ENCODE peak calls at places on chromosomes 4 and X, in seven cellular contexts. One of them, this sample, is unnamed.

GRCh38 chr4:108901271-108901670 is 138.4 kb upstream of the ETNPPL start:
- DNase-seq in activated CD4-positive, alpha-beta T cell treated with anti-CD3 and anti-CD28 coated beads, Interleukin-2, amount 50 U/mL, for 1 hour: no peak
- DNase-seq in stimulated activated CD4-positive, alpha-beta T cell treated with anti-CD3 and anti-CD28 coated beads, Interleukin-4, amount 100 ng/mL, for 24 hours: no peak
- DNase-seq in H9: no peak
- DNase-seq in thoracic aorta: no peak
- DNase-seq in AML-193: no peak
- DNase-seq in NCI-H345: no peak
- DNase-seq in this sample: no peak

GRCh38 chrX:132757066-132757623 is 201.3 kb downstream of the HS6ST2 start:
- DNase-seq in stimulated activated CD4-positive, alpha-beta T cell treated with anti-CD3 and anti-CD28 coated beads, Interleukin-4, amount 100 ng/mL, for 24 hours: no peak
- DNase-seq in NCI-H345: no peak
- DNase-seq in thoracic aorta: no peak
- DNase-seq in activated CD4-positive, alpha-beta T cell treated with anti-CD3 and anti-CD28 coated beads, Interleukin-2, amount 50 U/mL, for 1 hour: no peak
- DNase-seq in H9: no peak
- DNase-seq in AML-193: no peak
- DNase-seq in this sample: no peak

GRCh38 chr4:145154573-145154972 is 25.8 kb downstream of the OTUD4 start:
- DNase-seq in activated CD4-positive, alpha-beta T cell treated with anti-CD3 and anti-CD28 coated beads, Interleukin-2, amount 50 U/mL, for 1 hour: no peak
- DNase-seq in AML-193: peak
- DNase-seq in thoracic aorta: no peak
- DNase-seq in H9: no peak
- DNase-seq in stimulated activated CD4-positive, alpha-beta T cell treated with anti-CD3 and anti-CD28 coated beads, Interleukin-4, amount 100 ng/mL, for 24 hours: no peak
- DNase-seq in NCI-H345: no peak
- DNase-seq in this sample: no peak

GRCh38 chr4:41538017-41538733 is at the start of gene LIMCH1:
- DNase-seq in stimulated activated CD4-positive, alpha-beta T cell treated with anti-CD3 and anti-CD28 coated beads, Interleukin-4, amount 100 ng/mL, for 24 hours: no peak
- DNase-seq in NCI-H345: no peak
- DNase-seq in H9: peak
- DNase-seq in AML-193: no peak
- DNase-seq in activated CD4-positive, alpha-beta T cell treated with anti-CD3 and anti-CD28 coated beads, Interleukin-2, amount 50 U/mL, for 1 hour: no peak
- DNase-seq in thoracic aorta: peak
- DNase-seq in this sample: no peak

GRCh38 chrX:105018865-105019264 is 201.6 kb downstream of the TEX13A start:
- DNase-seq in NCI-H345: no peak
- DNase-seq in thoracic aorta: no peak
- DNase-seq in H9: no peak
- DNase-seq in stimulated activated CD4-positive, alpha-beta T cell treated with anti-CD3 and anti-CD28 coated beads, Interleukin-4, amount 100 ng/mL, for 24 hours: no peak
- DNase-seq in AML-193: no peak
- DNase-seq in activated CD4-positive, alpha-beta T cell treated with anti-CD3 and anti-CD28 coated beads, Interleukin-2, amount 50 U/mL, for 1 hour: no peak
- DNase-seq in this sample: no peak

GRCh38 chr4:87029356-87029755 is 94.5 kb downstream of the AFF1 start:
- DNase-seq in stimulated activated CD4-positive, alpha-beta T cell treated with anti-CD3 and anti-CD28 coated beads, Interleukin-4, amount 100 ng/mL, for 24 hours: no peak
- DNase-seq in thoracic aorta: no peak
- DNase-seq in NCI-H345: no peak
- DNase-seq in H9: no peak
- DNase-seq in AML-193: no peak
- DNase-seq in activated CD4-positive, alpha-beta T cell treated with anti-CD3 and anti-CD28 coated beads, Interleukin-2, amount 50 U/mL, for 1 hour: no peak
- DNase-seq in this sample: no peak

GRCh38 chrX:103248553-103248952 is 6.4 kb downstream of the TCEAL8 start:
- DNase-seq in H9: no peak
- DNase-seq in activated CD4-positive, alpha-beta T cell treated with anti-CD3 and anti-CD28 coated beads, Interleukin-2, amount 50 U/mL, for 1 hour: no peak
- DNase-seq in thoracic aorta: no peak
- DNase-seq in stimulated activated CD4-positive, alpha-beta T cell treated with anti-CD3 and anti-CD28 coated beads, Interleukin-4, amount 100 ng/mL, for 24 hours: no peak
- DNase-seq in AML-193: peak
- DNase-seq in NCI-H345: no peak
- DNase-seq in this sample: no peak

GRCh38 chrX:102712967-102713677 is 874 bp downstream of the GPRASP2 start:
- DNase-seq in stimulated activated CD4-positive, alpha-beta T cell treated with anti-CD3 and anti-CD28 coated beads, Interleukin-4, amount 100 ng/mL, for 24 hours: peak
- DNase-seq in AML-193: no peak
- DNase-seq in H9: peak
- DNase-seq in activated CD4-positive, alpha-beta T cell treated with anti-CD3 and anti-CD28 coated beads, Interleukin-2, amount 50 U/mL, for 1 hour: no peak
- DNase-seq in NCI-H345: peak
- DNase-seq in thoracic aorta: no peak
- DNase-seq in this sample: no peak

GRCh38 chr4:24583451-24584174 is 741 bp downstream of the DHX15 start:
- DNase-seq in AML-193: peak
- DNase-seq in stimulated activated CD4-positive, alpha-beta T cell treated with anti-CD3 and anti-CD28 coated beads, Interleukin-4, amount 100 ng/mL, for 24 hours: peak
- DNase-seq in H9: peak
- DNase-seq in activated CD4-positive, alpha-beta T cell treated with anti-CD3 and anti-CD28 coated beads, Interleukin-2, amount 50 U/mL, for 1 hour: peak
- DNase-seq in NCI-H345: peak
- DNase-seq in thoracic aorta: peak
- DNase-seq in this sample: peak

GRCh38 chrX:109347618-109348017 is 134.3 kb downstream of the GUCY2F start:
- DNase-seq in NCI-H345: no peak
- DNase-seq in thoracic aorta: no peak
- DNase-seq in H9: peak
- DNase-seq in stimulated activated CD4-positive, alpha-beta T cell treated with anti-CD3 and anti-CD28 coated beads, Interleukin-4, amount 100 ng/mL, for 24 hours: no peak
- DNase-seq in activated CD4-positive, alpha-beta T cell treated with anti-CD3 and anti-CD28 coated beads, Interleukin-2, amount 50 U/mL, for 1 hour: no peak
- DNase-seq in AML-193: no peak
- DNase-seq in this sample: no peak